ENCODE peak calls at places on chromosomes 13 and 19, in four cellular contexts. K is BE2C, L is NCI-H82, R is RCC 7860. Z is an unnamed sample.

GRCh38 chr13:93249259-93249917 is 22.8 kb downstream of the GPC6 start:
- DNase-seq in K (no peak), R (peak; percentile 71), L (no peak), Z (no peak)

GRCh38 chr19:55493650-55494171 is 5.5 kb downstream of the SSC5D start:
- DNase-seq in L (no peak), K (no peak), R (no peak), Z (no peak)

GRCh38 chr13:107211073-107211472 is 643.1 kb upstream of the ARGLU1 start:
- DNase-seq in R (peak; percentile 62), L (peak; percentile 92), K (peak; percentile 85), Z (peak; percentile 87)

GRCh38 chr13:21825186-21825585 is 154.3 kb downstream of the FGF9 start:
- DNase-seq in R (no peak), L (no peak), K (no peak), Z (no peak)

GRCh38 chr13:29125145-29125933 is 305.2 kb downstream of the MTUS2 start:
- DNase-seq in K (no peak), L (no peak), R (no peak), Z (no peak)

GRCh38 chr13:52159159-52159982 is at the start of gene NEK3:
- DNase-seq in L (peak; percentile 91), K (peak; percentile 88), R (peak; percentile 25), Z (peak; percentile 65)

GRCh38 chr13:91372813-91373420 is 25.4 kb downstream of the MIR17HG start:
- DNase-seq in R (no peak), K (no peak), L (no peak), Z (no peak)

GRCh38 chr13:76884571-76885202 is 1.5 kb downstream of the KCTD12 start:
- DNase-seq in R (no peak), L (peak; percentile 73), K (no peak), Z (no peak)

GRCh38 chr13:77919351-77920294 is 992 bp upstream of the EDNRB start:
- DNase-seq in K (peak; percentile 26), L (peak; percentile 55), R (no peak), Z (peak; percentile 12)

GRCh38 chr13:35499131-35500051 is 22.9 kb upstream of the MAB21L1 start:
- DNase-seq in L (peak; percentile 89), R (no peak), K (no peak), Z (no peak)